ENCODE peak calls at places on chromosomes 7 and 10, in four cellular contexts. Q is K562, O is H1, F is HepG2. Z is an unnamed sample.
A peak's percentile ranks its signal among the peaks of the same experiment; 100 is the strongest.

GRCh38 chr7:134943785-134944400 is 42.4 kb upstream of the AGBL3 start:
- DNase-seq in F (peak; percentile 57), O (no peak), Q (peak; percentile 51), Z (no peak)

GRCh38 chr10:7409045-7409731 is 1.6 kb downstream of the SFMBT2 start:
- DNase-seq in Q (peak; percentile 71), O (no peak), F (no peak), Z (peak; percentile 51)

GRCh38 chr7:42126475-42127231 is 110.4 kb downstream of the GLI3 start:
- DNase-seq in F (no peak), Q (no peak), O (no peak), Z (no peak)

GRCh38 chr10:35409094-35409582 is 72.8 kb downstream of the CCNY start:
- DNase-seq in Q (no peak), F (no peak), O (no peak), Z (peak; percentile 38)

GRCh38 chr10:66813122-66813521 is 112.7 kb upstream of the LRRTM3 start:
- DNase-seq in F (no peak), O (no peak), Q (no peak), Z (no peak)

GRCh38 chr7:156490021-156490800 is 150.4 kb upstream of the RNF32 start:
- DNase-seq in F (no peak), Q (no peak), O (no peak), Z (no peak)

GRCh38 chr10:100883322-100883821 is 29.4 kb upstream of the SLF2 start:
- DNase-seq in F (no peak), O (no peak), Q (no peak), Z (no peak)

GRCh38 chr7:111517441-111518037 is 44.8 kb downstream of the IMMP2L start:
- DNase-seq in F (no peak), Q (no peak), O (no peak), Z (no peak)

GRCh38 chr10:130807096-130807495 is 504.4 kb downstream of the TCERG1L start:
- DNase-seq in O (peak; percentile 16), Q (no peak), F (no peak), Z (no peak)

GRCh38 chr10:106338486-106338885 is 826.0 kb downstream of the SORCS1 start:
- DNase-seq in F (no peak), O (no peak), Q (no peak), Z (no peak)

GRCh38 chr7:151626422-151627115 is 106.9 kb upstream of the RHEB start:
- DNase-seq in O (peak; percentile 48), Q (peak; percentile 27), F (peak; percentile 45), Z (no peak)

GRCh38 chr10:97115846-97116245 is 69.9 kb downstream of the SLIT1 start:
- DNase-seq in O (no peak), F (no peak), Q (no peak), Z (no peak)

GRCh38 chr7:23276381-23276780 is 22.8 kb upstream of the MALSU1 start:
- DNase-seq in Q (peak; percentile 56), O (no peak), F (peak; percentile 38), Z (no peak)

GRCh38 chr10:30386801-30387588 is 37.9 kb upstream of the MTPAP start:
- DNase-seq in Q (no peak), F (no peak), O (no peak), Z (no peak)

GRCh38 chr7:28055161-28055544 is 125.4 kb downstream of the JAZF1 start:
- DNase-seq in Q (no peak), F (no peak), O (no peak), Z (no peak)

GRCh38 chr10:50988792-50989191 is 85.5 kb upstream of the PRKG1 start:
- DNase-seq in O (no peak), F (no peak), Q (peak; percentile 17), Z (no peak)

GRCh38 chr10:103140469-103140868 is 52.6 kb downstream of the NT5C2 start:
- DNase-seq in O (no peak), Q (no peak), F (no peak), Z (no peak)

GRCh38 chr10:14904316-14904732 is 25.7 kb downstream of the SUV39H2 start:
- DNase-seq in F (peak; percentile 19), O (no peak), Q (peak; percentile 42), Z (no peak)

DNA sequence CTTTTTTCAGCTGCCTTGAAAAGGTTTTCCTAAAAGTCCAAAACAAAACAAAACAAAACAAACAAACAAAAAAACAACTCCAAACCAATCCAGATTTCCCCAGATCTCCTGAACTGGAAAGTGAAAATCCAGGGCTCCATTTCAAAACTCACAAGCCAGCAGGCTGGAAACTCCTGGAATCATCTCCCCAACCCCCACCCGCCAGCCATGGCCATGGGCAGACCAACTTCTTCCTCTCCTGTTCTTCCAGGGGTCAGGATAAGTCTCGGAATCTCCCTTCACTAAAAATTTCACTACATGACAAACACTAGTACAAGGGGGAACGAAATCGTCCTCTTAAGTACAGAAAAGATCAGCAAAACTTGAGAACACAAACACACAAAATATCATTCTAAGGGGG is 40.4 kb downstream of the GNA12 start:
- DNase-seq in Q (no peak), O (peak; percentile 33), F (no peak), Z (no peak)
- TF ChIP-seq CBX5 in Q (no peak), O (no peak), F (no peak), Z (no peak)

GRCh38 chr7:55548295-55548731 is 24.0 kb downstream of the VOPP1 start:
- DNase-seq in Q (no peak), F (no peak), O (no peak), Z (no peak)
- TF ChIP-seq CBX5 in Q (no peak), F (no peak), O (no peak), Z (no peak)

GRCh38 chr7:142584765-142585164 is 164.5 kb upstream of the PRSS1 start:
- DNase-seq in Q (no peak), O (no peak), F (no peak), Z (no peak)
- TF ChIP-seq CBX5 in Q (no peak), O (no peak), F (no peak), Z (no peak)

GRCh38 chr7:95321720-95322119 is 2.6 kb downstream of the PON1 start:
- DNase-seq in Q (no peak), O (no peak), F (no peak), Z (no peak)

GRCh38 chr7:95323410-95324129 is 762 bp downstream of the PON1 start:
- DNase-seq in Q (no peak), O (no peak), F (no peak), Z (no peak)

GRCh38 chr7:95322874-95323273 is 1.5 kb downstream of the PON1 start:
- DNase-seq in O (no peak), Q (no peak), F (no peak), Z (no peak)

GRCh38 chr7:95320663-95321062 is 3.7 kb downstream of the PON1 start:
- DNase-seq in F (no peak), O (no peak), Q (no peak), Z (no peak)

GRCh38 chr7:95322396-95322795 is 1.9 kb downstream of the PON1 start:
- DNase-seq in Q (no peak), O (no peak), F (no peak), Z (no peak)
- TF ChIP-seq CBX5 in Q (no peak), O (no peak), F (no peak), Z (no peak)

GRCh38 chr10:72260588-72261322 is 13.0 kb upstream of the DDIT4 start:
- DNase-seq in O (peak; percentile 96), Q (peak; percentile 95), F (peak; percentile 88), Z (peak; percentile 88)
- TF ChIP-seq CBX5 in O (no peak), Q (peak; percentile 52), F (peak; percentile 49), Z (peak; percentile 58)

DNA sequence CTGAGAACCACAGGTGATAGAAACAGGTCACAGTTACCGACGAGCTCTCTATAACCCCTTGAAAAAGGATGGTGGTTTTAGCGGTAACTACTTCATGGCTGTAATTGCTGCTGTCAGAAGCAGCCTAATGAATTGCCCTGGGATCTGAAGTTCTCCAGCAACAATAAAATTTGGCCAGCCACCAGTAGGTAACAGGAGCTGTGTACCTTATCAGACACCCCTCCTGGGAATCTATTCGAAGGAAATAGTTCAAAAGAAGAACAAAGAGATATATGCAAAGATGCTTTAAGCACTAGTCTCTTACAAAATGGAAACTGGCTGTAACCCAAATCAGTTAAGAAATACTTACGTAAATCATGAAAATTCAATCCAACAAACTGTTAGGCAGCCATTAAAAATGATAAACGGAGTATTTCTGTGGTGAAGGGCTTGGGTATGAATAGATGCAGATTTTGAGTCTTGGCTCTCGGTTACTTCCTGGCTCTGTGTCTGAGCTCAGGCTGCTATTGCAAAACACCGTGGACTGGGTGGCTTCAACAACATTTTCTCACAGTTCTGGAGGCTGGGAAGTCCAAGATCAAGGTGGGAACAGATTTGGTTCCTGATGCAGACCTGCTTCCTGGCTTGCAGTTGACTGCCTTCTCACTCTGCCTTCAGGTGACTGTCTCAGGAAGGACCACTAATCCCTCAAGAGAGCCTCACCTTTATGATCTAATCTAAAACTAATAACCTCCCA is 1.6 kb downstream of the MSRB2 start:
- DNase-seq in Q (peak; percentile 34), O (no peak), F (no peak), Z (no peak)
- TF ChIP-seq CBX5 in Q (no peak), O (no peak), F (no peak), Z (no peak)

GRCh38 chr10:124267911-124268549 is 150.7 kb downstream of the OAT start:
- DNase-seq in O (no peak), Q (no peak), F (no peak), Z (no peak)

GRCh38 chr10:124266468-124267230 is 152.1 kb downstream of the OAT start:
- DNase-seq in O (no peak), F (no peak), Q (no peak), Z (no peak)

GRCh38 chr10:124268976-124269375 is 149.7 kb downstream of the OAT start:
- DNase-seq in O (no peak), Q (no peak), F (no peak), Z (no peak)

GRCh38 chr10:124265776-124266467 is 152.8 kb downstream of the OAT start:
- DNase-seq in O (no peak), F (no peak), Q (no peak), Z (no peak)

GRCh38 chr10:124267231-124267885 is 151.4 kb downstream of the OAT start:
- DNase-seq in O (no peak), Q (no peak), F (no peak), Z (no peak)
- TF ChIP-seq CBX5 in O (no peak), Q (no peak), F (no peak), Z (no peak)

DNA sequence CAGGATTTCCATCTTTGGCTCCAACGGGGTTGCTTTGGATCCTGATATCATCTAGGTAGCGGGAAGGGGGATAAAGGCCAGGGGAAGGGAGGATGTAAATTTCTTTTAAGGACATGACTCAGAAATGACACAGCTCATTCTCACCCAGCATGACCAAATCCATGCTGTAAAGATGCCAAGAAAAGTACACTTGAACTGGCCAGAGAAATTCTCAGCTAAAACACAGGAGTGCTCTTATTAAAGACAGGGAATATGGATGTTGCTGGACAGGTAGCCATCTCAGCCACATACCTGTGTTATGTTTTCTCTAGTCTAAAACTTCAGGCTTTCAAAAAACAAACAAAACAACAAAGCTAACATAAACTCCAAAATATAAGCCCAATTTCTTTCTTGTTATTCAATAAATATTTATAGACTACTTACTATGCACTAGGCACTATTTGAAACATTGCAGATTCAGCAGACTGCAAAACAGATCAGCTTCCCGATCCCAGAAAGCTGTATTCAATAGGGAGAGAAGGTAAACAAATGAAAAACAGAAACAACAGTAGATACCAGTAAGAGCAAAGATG is 68.2 kb downstream of the NAMPT start:
- DNase-seq in O (no peak), F (no peak), Q (peak; percentile 91), Z (no peak)
- TF ChIP-seq CBX5 in O (no peak), F (no peak), Q (no peak), Z (no peak)

GRCh38 chr7:140170375-140170774 is 6.4 kb downstream of the KDM7A start:
- DNase-seq in F (no peak), O (no peak), Q (no peak), Z (no peak)
- TF ChIP-seq CBX5 in F (no peak), O (no peak), Q (no peak), Z (no peak)

GRCh38 chr10:68938117-68938516 is 17.9 kb upstream of the DDX21 start:
- DNase-seq in Q (peak; percentile 28), F (no peak), O (no peak), Z (no peak)
- TF ChIP-seq CBX5 in Q (no peak), F (no peak), O (no peak), Z (no peak)

Z was measured in GM12878.